ENCODE peak calls at places on chromosomes 5 and 9, in ten cellular contexts. V is fibroblast of pulmonary artery, N is dorsolateral prefrontal cortex, Q is progenitor cell of endocrine pancreas, Z is A549, F is hepatocyte, X is GM12865, U is Calu3, M is neural progenitor cell, A is transverse colon. K is an unnamed sample.

GRCh38 chr9:105860526-105860925 is 166.2 kb downstream of the TMEM38B start:
- DNase-seq in V (no peak), N (no peak), Q (no peak), Z (no peak), F (no peak), X (no peak), U (no peak), M (no peak), A (no peak), K (no peak)

GRCh38 chr5:41527201-41527779 is 16.9 kb upstream of the PLCXD3 start:
- DNase-seq in V (peak; percentile 100), N (no peak), Q (no peak), Z (peak; percentile 54), F (peak; percentile 8), X (no peak), U (peak; percentile 46), M (no peak), A (no peak), K (no peak)

GRCh38 chr5:62596096-62596495 is 17.5 kb downstream of the LRRC70 start:
- DNase-seq in V (no peak), N (no peak), Q (no peak), Z (no peak), F (no peak), X (no peak), U (no peak), M (no peak), A (no peak), K (no peak)

GRCh38 chr9:124489222-124489621 is 18.0 kb downstream of the NR5A1 start:
- DNase-seq in V (no peak), N (no peak), Q (no peak), Z (no peak), F (no peak), X (no peak), U (no peak), M (no peak), A (no peak), K (no peak)

GRCh38 chr5:153358315-153358976 is 132.0 kb upstream of the GRIA1 start:
- DNase-seq in V (no peak), N (no peak), Q (no peak), Z (no peak), F (no peak), X (peak; percentile 21), U (no peak), M (no peak), A (no peak), K (no peak)

GRCh38 chr9:37309136-37309535 is 113.4 kb upstream of the GRHPR start:
- DNase-seq in V (peak; percentile 18), N (no peak), Q (no peak), Z (peak; percentile 44), F (peak; percentile 11), X (peak; percentile 82), U (no peak), M (peak; percentile 46), A (peak; percentile 23), K (no peak)

GRCh38 chr9:119556129-119556875 is 187.1 kb upstream of the BRINP1 start:
- DNase-seq in V (peak; percentile 57), N (peak; percentile 82), Q (peak; percentile 79), Z (peak; percentile 44), F (peak; percentile 87), X (peak; percentile 66), U (peak; percentile 74), M (peak; percentile 90), A (peak; percentile 81), K (peak; percentile 91)

GRCh38 chr5:178365501-178366440 is 133.2 kb upstream of the PHYKPL start:
- DNase-seq in V (no peak), N (no peak), Q (no peak), Z (no peak), F (no peak), X (no peak), U (no peak), M (no peak), A (no peak), K (no peak)

GRCh38 chr5:14277407-14278320 is 134.5 kb downstream of the TRIO start:
- DNase-seq in V (no peak), N (no peak), Q (no peak), Z (no peak), F (no peak), X (no peak), U (no peak), M (no peak), A (no peak), K (no peak)

GRCh38 chr5:179328291-179328690 is 17.0 kb downstream of the ADAMTS2 start:
- DNase-seq in V (no peak), N (peak; percentile 18), Q (no peak), Z (no peak), F (no peak), X (no peak), U (no peak), M (no peak), A (no peak), K (no peak)

GRCh38 chr5:157108961-157109360 is at the start of gene HAVCR2:
- DNase-seq in V (no peak), N (no peak), Q (no peak), Z (no peak), F (no peak), X (peak; percentile 84), U (no peak), M (no peak), A (peak; percentile 42), K (no peak)

GRCh38 chr5:1448511-1449011 is 3.3 kb upstream of the SLC6A3 start:
- DNase-seq in V (no peak), N (no peak), Q (no peak), Z (no peak), F (no peak), X (no peak), U (no peak), M (no peak), A (no peak), K (no peak)

GRCh38 chr5:148202531-148203092 is at the start of gene SPINK6:
- DNase-seq in V (no peak), N (no peak), Q (no peak), Z (no peak), F (no peak), X (no peak), U (no peak), M (no peak), A (no peak), K (no peak)

GRCh38 chr5:135490245-135491037 is 38.3 kb upstream of the TIFAB start:
- DNase-seq in V (no peak), N (no peak), Q (no peak), Z (no peak), F (peak; percentile 40), X (no peak), U (no peak), M (peak; percentile 81), A (no peak), K (no peak)

DNA sequence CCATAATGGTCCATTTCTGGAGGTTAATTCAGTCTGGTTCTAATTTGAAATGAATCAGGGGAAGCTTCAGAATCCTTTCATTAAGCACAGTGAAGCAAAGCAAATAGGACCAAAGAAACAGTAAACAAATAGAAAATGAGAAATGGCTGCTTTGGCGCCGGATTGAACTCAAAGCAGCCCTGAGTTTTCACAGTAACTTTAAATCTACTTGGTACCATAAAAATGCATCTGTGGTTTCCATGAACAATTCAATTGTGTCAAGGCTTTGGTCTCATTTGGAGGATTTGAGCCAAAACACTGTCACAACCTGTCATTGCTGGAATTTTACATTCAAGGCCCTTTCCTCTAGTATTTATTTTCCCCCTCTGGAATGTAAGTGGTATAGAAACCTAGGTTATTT is 25.9 kb upstream of the DAPK1 start:
- DNase-seq in V (peak; percentile 2), N (no peak), Q (no peak), Z (no peak), F (no peak), X (no peak), U (no peak), M (no peak), A (no peak), K (no peak)
- TF ChIP-seq CTCF in V (no peak), N (no peak), Q (no peak), Z (no peak), F (no peak), X (no peak), U (no peak), M (no peak), A (no peak), K (no peak)

DNA sequence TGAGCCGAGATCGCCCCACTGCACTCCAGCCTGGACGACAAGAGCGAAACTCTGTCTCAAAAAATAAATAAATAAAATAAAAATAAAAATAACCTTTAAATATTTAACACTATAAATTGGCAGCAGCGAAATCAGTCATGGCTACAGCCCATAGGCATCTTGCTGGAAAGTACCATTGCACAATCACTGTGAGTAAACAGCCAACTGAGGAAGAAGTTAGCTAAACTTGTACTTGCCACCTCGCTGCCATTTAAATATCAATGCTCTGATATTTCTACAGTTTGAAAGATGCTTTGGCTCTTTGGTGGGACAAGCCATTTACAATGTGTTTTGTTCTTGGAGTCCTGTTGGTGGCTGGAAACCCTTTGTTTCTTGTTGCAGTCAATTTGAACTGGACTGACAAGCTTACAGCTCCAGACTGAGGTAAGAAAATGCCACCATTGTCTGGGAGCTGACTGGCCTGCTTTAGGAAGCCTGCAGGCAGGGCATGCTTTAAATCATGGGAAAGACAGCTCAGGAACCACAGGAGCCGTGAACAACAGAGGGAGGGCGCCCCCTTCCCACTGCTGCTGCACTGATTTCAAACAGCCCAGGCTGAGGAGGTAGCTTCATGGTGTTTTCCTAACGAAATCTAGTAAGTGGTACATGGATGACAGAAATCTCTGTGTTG is 322.8 kb upstream of the RFX3 start:
- DNase-seq in V (peak; percentile 44), N (no peak), Q (peak; percentile 11), Z (peak; percentile 33), F (peak; percentile 17), X (no peak), U (peak; percentile 46), M (peak; percentile 90), A (no peak), K (peak; percentile 61)
- TF ChIP-seq CTCF in V (no peak), N (no peak), Q (peak; percentile 51), Z (no peak), F (peak; percentile 11), X (no peak), U (no peak), M (peak; percentile 69), A (no peak), K (no peak)

DNA sequence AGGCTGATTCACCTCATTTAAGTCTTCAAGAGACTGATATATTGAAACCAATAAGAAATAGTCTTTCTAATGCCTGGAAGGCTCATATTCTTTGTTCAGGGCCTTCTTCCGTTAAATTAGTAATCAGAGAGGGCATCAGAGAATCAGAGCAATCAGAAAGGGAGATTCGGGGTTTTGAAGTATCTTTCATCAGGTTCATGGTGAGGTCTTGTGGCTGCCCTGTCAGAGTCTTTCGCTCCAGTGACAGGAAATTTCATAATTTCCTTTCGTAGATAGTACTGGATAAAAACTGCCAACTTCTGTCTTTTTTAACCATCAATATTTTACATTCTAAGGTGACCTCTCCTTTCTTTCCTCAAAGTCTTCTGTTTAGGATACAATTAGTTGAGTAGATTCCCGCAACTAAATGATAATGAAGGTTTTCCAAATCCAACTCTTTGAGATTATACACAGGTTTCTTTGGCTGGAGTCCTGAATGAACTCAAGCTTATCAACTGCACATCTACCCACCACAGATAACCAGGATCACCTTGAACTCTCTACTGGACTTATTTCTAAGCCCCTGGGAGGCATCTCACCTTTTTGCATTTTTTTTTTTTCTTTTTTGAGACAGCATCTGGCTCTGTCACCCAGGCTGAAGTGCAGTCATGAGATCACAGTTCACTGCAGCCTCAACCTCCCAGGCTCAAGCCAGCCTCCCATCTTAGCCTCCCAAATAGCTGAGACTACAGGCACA is 5.5 kb downstream of the IL31RA start:
- DNase-seq in V (no peak), N (no peak), Q (no peak), Z (no peak), F (no peak), X (no peak), U (no peak), M (no peak), A (no peak), K (no peak)
- TF ChIP-seq CTCF in V (no peak), N (no peak), Q (no peak), Z (no peak), F (no peak), X (no peak), U (no peak), M (no peak), A (no peak), K (no peak)

GRCh38 chr5:42250-42649 is 49.7 kb upstream of the PLEKHG4B start:
- DNase-seq in V (peak; percentile 10), N (no peak), Q (no peak), Z (peak; percentile 41), F (no peak), X (no peak), U (peak; percentile 60), M (peak; percentile 68), A (no peak), K (peak; percentile 57)
- TF ChIP-seq CTCF in V (peak; percentile 27), N (no peak), Q (peak; percentile 64), Z (peak; percentile 46), F (peak; percentile 46), X (no peak), U (peak; percentile 37), M (peak; percentile 78), A (peak; percentile 12), K (no peak)